ENCODE peak calls at places on chromosome 19, in ten cellular contexts. P, M, Y, W, N, U, X, R, B and Q are unnamed samples.

GRCh38 chr19:21691656-21692055 is 75.7 kb downstream of the ZNF100 start:
- DNase-seq in B (no peak), P (no peak), Y (no peak), N (no peak), U (no peak), W (no peak), M (no peak), R (no peak), X (no peak), Q (no peak)

GRCh38 chr19:48395170-48395455 is 1.6 kb downstream of the GRIN2D start:
- DNase-seq in U (no peak), P (no peak), N (no peak), M (no peak), W (no peak), R (no peak), Y (no peak), X (no peak), B (no peak), Q (no peak)

GRCh38 chr19:55563261-55563690 is 17.4 kb downstream of the ZNF579 start:
- DNase-seq in U (peak; percentile 41), Y (no peak), R (no peak), N (no peak), W (no peak), M (peak; percentile 76), X (no peak), B (no peak), P (no peak), Q (peak; percentile 33)

GRCh38 chr19:44401108-44401786 is at the start of gene ZNF285:
- DNase-seq in U (peak; percentile 97), Y (peak; percentile 93), R (peak; percentile 92), M (peak; percentile 97), B (peak; percentile 98), X (peak; percentile 97), N (peak; percentile 69), W (peak; percentile 52), P (peak; percentile 30), Q (peak; percentile 99)

GRCh38 chr19:10388957-10389356 is 8.6 kb upstream of the TYK2 start:
- DNase-seq in N (peak; percentile 87), X (peak; percentile 78), M (peak; percentile 88), Y (peak; percentile 93), P (peak; percentile 86), R (peak; percentile 87), W (peak; percentile 76), U (peak; percentile 66), B (peak; percentile 87), Q (peak; percentile 87)

GRCh38 chr19:40786060-40787037 is 8.3 kb downstream of the RAB4B start:
- DNase-seq in U (no peak), P (no peak), X (no peak), Y (no peak), N (no peak), M (no peak), W (no peak), B (no peak), R (no peak), Q (no peak)

GRCh38 chr19:34082289-34083077 is 89.8 kb upstream of the LSM14A start:
- DNase-seq in R (no peak), N (no peak), U (peak; percentile 0), X (no peak), Y (no peak), M (peak; percentile 25), P (no peak), W (no peak), B (peak; percentile 80), Q (no peak)

GRCh38 chr19:47824396-47824795 is 2.7 kb downstream of the CRX start:
- DNase-seq in Y (no peak), U (no peak), X (no peak), N (no peak), P (no peak), R (no peak), M (no peak), W (no peak), B (no peak), Q (no peak)

GRCh38 chr19:54201980-54202379 is 1.3 kb downstream of the RPS9 start:
- DNase-seq in N (no peak), B (no peak), R (no peak), M (no peak), P (peak; percentile 61), U (no peak), X (no peak), Y (no peak), W (no peak), Q (peak; percentile 33)

GRCh38 chr19:54206030-54206830 is 5.6 kb downstream of the RPS9 start:
- DNase-seq in Y (no peak), P (peak; percentile 21), N (no peak), B (no peak), W (no peak), U (no peak), M (no peak), R (peak; percentile 64), X (no peak), Q (no peak)

GRCh38 chr19:54201172-54201701 is 579 bp downstream of the RPS9 start:
- DNase-seq in M (no peak), R (no peak), B (no peak), X (no peak), U (no peak), Y (no peak), P (no peak), W (no peak), N (no peak), Q (no peak)

GRCh38 chr19:54204767-54205468 is 4.3 kb downstream of the RPS9 start:
- DNase-seq in R (no peak), N (no peak), U (no peak), Y (no peak), W (no peak), X (no peak), M (no peak), B (no peak), P (peak; percentile 17), Q (no peak)

GRCh38 chr19:54203151-54203611 is 2.5 kb downstream of the RPS9 start:
- DNase-seq in M (peak; percentile 61), N (no peak), X (no peak), B (no peak), U (peak; percentile 28), P (no peak), R (no peak), W (no peak), Y (no peak), Q (no peak)
- H3K4me3 ChIP-seq in M (peak overlapping the region; percentile 28), N (no peak overlapping the region), X (peak overlapping the region; percentile 77), B (peak overlapping the region; percentile 67), U (peak overlapping the region; percentile 14), P (peak overlapping the region; percentile 80), R (peak overlapping the region; percentile 69), W (no peak overlapping the region), Y (peak overlapping the region; percentile 13), Q (peak overlapping the region; percentile 97)

GRCh38 chr19:800360-801029 is 3.2 kb downstream of the PTBP1 start:
- DNase-seq in R (no peak), W (no peak), B (no peak), P (no peak), N (no peak), X (no peak), M (peak; percentile 78), Y (no peak), U (no peak), Q (no peak)

GRCh38 chr19:798415-799075 is 1.3 kb downstream of the PTBP1 start:
- DNase-seq in W (no peak), M (peak; percentile 71), B (peak; percentile 41), P (peak; percentile 21), U (no peak), Y (no peak), R (peak; percentile 51), N (no peak), X (no peak), Q (no peak)

GRCh38 chr19:797528-798414 is 519 bp downstream of the PTBP1 start:
- DNase-seq in Y (peak; percentile 69), X (peak; percentile 82), B (peak; percentile 96), M (peak; percentile 97), N (peak; percentile 79), R (peak; percentile 93), P (peak; percentile 97), W (peak; percentile 58), U (peak; percentile 87), Q (peak; percentile 91)

GRCh38 chr19:801030-801860 is 4.0 kb downstream of the PTBP1 start:
- DNase-seq in P (no peak), Y (no peak), U (peak; percentile 44), X (no peak), R (peak; percentile 88), W (peak; percentile 55), B (no peak), N (no peak), M (no peak), Q (peak; percentile 66)

DNA sequence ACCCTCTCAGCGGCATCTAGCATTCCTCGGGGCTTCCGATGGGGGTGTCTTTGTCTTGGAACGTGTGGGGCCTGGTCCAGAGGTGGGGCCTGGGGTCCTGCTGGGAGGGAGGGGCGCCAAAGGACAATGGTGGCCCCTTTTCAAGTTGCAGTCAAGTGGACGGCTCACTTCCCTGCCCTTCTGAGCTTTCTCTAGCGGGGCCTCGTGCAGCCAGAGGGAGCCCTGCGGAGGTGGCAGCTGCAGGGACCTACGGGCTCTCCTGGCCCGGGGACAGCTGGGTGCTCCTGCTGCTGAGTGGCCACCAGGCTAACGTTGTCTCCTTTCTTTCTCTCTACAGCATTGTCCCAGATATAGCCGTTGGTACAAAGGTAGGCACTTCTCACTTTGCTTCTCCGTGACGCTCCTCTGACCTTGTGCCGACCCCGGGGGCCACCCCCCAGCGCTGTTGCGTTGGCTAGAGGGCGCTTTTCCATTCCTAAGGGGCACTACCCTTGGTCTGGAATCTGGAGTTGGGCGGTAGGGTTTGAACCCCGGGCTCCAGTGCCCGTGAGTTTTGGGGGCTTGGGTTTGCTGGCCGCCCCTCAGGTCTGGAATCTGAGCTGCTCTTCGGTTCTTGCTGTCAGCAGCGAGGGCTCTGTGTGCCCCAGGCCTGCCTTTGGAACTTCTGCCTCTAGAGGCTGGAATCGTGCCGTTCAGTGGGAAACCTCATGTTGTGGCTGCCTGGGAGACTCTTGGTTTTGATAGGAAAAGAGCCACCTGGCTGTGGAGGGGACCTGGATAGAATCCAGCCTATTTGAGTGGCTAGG is 2.0 kb downstream of the PTBP1 start:
- DNase-seq in U (peak; percentile 53), M (no peak), X (peak; percentile 56), B (peak; percentile 79), W (no peak), N (no peak), P (peak; percentile 35), R (no peak), Y (no peak), Q (peak; percentile 64)
- TF ChIP-seq CTCF in U (peak; percentile 51), M (peak; percentile 26), X (no peak), B (no peak), W (peak; percentile 16), N (no peak), P (no peak), R (no peak), Y (no peak), Q (peak; percentile 35)

GRCh38 chr19:38655148-38655824 is 7.8 kb downstream of the ACTN4 start:
- DNase-seq in B (no peak), X (no peak), U (no peak), P (peak; percentile 85), W (no peak), M (no peak), Y (no peak), R (no peak), N (no peak), Q (no peak)

GRCh38 chr19:38660724-38661123 is 13.3 kb downstream of the ACTN4 start:
- DNase-seq in R (no peak), U (no peak), X (no peak), M (no peak), N (no peak), W (no peak), B (no peak), P (no peak), Y (no peak), Q (no peak)

GRCh38 chr19:38656171-38656981 is 8.9 kb downstream of the ACTN4 start:
- DNase-seq in U (peak; percentile 80), P (no peak), Y (no peak), X (peak; percentile 76), W (no peak), R (no peak), N (no peak), M (no peak), B (no peak), Q (peak; percentile 93)

GRCh38 chr19:38658462-38659306 is 11.2 kb downstream of the ACTN4 start:
- DNase-seq in Y (no peak), R (no peak), B (no peak), M (peak; percentile 92), X (no peak), N (peak; percentile 70), W (no peak), P (no peak), U (peak; percentile 100), Q (peak; percentile 100)

DNA sequence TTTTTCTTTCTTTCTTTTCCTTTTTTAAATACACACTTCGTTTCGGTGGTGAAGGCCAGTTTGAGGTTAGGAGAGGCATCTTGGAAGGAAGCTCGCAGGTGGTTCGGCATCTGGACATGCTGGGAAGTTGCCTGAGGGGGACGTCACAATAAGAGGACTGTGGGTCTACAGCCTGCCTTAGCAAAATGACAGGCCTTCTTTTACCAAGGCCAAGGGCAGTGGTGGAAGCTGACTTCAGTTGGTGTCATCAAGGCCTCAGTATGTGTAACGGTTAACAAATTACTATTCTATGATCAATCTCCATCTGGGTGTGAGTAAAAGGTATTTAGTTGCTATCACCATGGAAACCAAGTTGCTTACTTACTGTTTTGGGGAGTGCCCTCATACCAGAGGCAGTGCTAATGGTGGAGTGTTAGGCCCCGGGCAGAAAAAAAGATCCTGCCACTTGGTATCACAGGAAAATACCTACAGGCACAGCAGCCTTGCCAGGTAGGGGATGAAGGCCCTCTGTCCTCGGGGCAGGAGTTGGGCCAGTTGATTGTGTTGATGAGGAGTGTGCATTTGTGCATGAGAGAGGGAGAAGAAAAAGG is 10.3 kb downstream of the ACTN4 start:
- DNase-seq in R (no peak), N (no peak), M (peak; percentile 51), U (peak; percentile 94), P (no peak), W (no peak), X (no peak), B (peak; percentile 43), Y (no peak), Q (peak; percentile 59)
- H3K4me3 ChIP-seq in R (no peak overlapping the region), N (no peak overlapping the region), M (no peak overlapping the region), U (peak overlapping the region; percentile 20), P (no peak overlapping the region), W (peak overlapping the region; percentile 26), X (no peak overlapping the region), B (no peak overlapping the region), Y (no peak overlapping the region), Q (no peak overlapping the region)

GRCh38 chr19:1501200-1501595 is 10.2 kb downstream of the REEP6 start:
- DNase-seq in M (no peak), Y (no peak), U (no peak), P (no peak), W (no peak), X (no peak), N (no peak), B (no peak), R (no peak), Q (no peak)
- TF ChIP-seq CTCF in M (no peak), Y (no peak), U (no peak), P (no peak), W (no peak), X (no peak), N (no peak), B (no peak), R (no peak), Q (no peak)